ENCODE peak calls at places on chromosomes 3 and 15, in nine cellular contexts. Y is nephron progenitor cell; S is Daoy; N is NCI-H1048; O is HuH-7; X is stimulated activated CD8-positive, alpha-beta memory T cell treated with anti-CD3 and anti-CD28 coated beads, Interleukin-15, amount 100 ng/mL, for 4 hours; D is neural crest cell; B is stimulated activated CD4-positive, alpha-beta T cell treated with anti-CD3 and anti-CD28 coated beads, Interleukin-1b, Interleukin-23, amount 100 ng/mL, for 24 hours; I is T-helper 17 cell. Q is an unnamed sample.

GRCh38 chr15:50907866-50908208 is 646 bp upstream of the AP4E1 start:
- DNase-seq in Y (no peak), S (peak), N (no peak), O (peak), X (peak), D (no peak), B (no peak), I (peak), Q (no peak)

GRCh38 chr3:184710870-184711365 is 946 bp downstream of the MAGEF1 start:
- DNase-seq in Y (no peak), S (no peak), N (no peak), O (no peak), X (no peak), D (no peak), B (peak), I (no peak), Q (peak)

GRCh38 chr3:50588759-50589433 is 19.6 kb downstream of the HEMK1 start:
- DNase-seq in Y (no peak), S (no peak), N (no peak), O (no peak), X (no peak), D (no peak), B (no peak), I (no peak), Q (no peak)

GRCh38 chr3:138781012-138781470 is 53.7 kb downstream of the PIK3CB start:
- DNase-seq in Y (no peak), S (peak), N (no peak), O (no peak), X (no peak), D (no peak), B (no peak), I (no peak), Q (no peak)

GRCh38 chr3:16906679-16907078 is 21.9 kb downstream of the PLCL2 start:
- DNase-seq in Y (no peak), S (peak), N (no peak), O (peak), X (no peak), D (no peak), B (no peak), I (no peak), Q (no peak)

GRCh38 chr15:79816565-79816964 is 80.2 kb downstream of the MTHFS start:
- DNase-seq in Y (no peak), S (no peak), N (no peak), O (no peak), X (no peak), D (no peak), B (no peak), I (no peak), Q (no peak)

GRCh38 chr3:23485922-23486321 is 282.8 kb downstream of the UBE2E2 start:
- DNase-seq in Y (no peak), S (no peak), N (no peak), O (no peak), X (no peak), D (no peak), B (no peak), I (no peak), Q (no peak)

GRCh38 chr3:54476876-54477275 is 354.5 kb downstream of the CACNA2D3 start:
- DNase-seq in Y (no peak), S (no peak), N (no peak), O (no peak), X (no peak), D (no peak), B (no peak), I (no peak), Q (no peak)

GRCh38 chr3:170483485-170484262 is 65.0 kb downstream of the CLDN11 start:
- DNase-seq in Y (no peak), S (no peak), N (no peak), O (peak), X (no peak), D (no peak), B (no peak), I (no peak), Q (no peak)

GRCh38 chr15:68414591-68414990 is 17.4 kb downstream of the ITGA11 start:
- DNase-seq in Y (no peak), S (no peak), N (no peak), O (no peak), X (no peak), D (no peak), B (no peak), I (no peak), Q (no peak)

GRCh38 chr15:101478701-101479341 is 10.7 kb downstream of the PCSK6 start:
- DNase-seq in Y (no peak), S (no peak), N (no peak), O (no peak), X (no peak), D (no peak), B (no peak), I (no peak), Q (no peak)

GRCh38 chr3:190017575-190018288 is 103.0 kb downstream of the P3H2 start:
- DNase-seq in Y (no peak), S (peak), N (no peak), O (no peak), X (no peak), D (no peak), B (no peak), I (no peak), Q (no peak)

GRCh38 chr3:81749285-81749684 is 12.2 kb downstream of the GBE1 start:
- DNase-seq in Y (no peak), S (peak), N (no peak), O (no peak), X (no peak), D (no peak), B (no peak), I (no peak), Q (no peak)

GRCh38 chr15:40471778-40472130 is 970 bp downstream of the CHST14 start:
- DNase-seq in Y (peak), S (peak), N (no peak), O (peak), X (no peak), D (no peak), B (no peak), I (no peak), Q (no peak)

GRCh38 chr3:36944641-36945270 is at the start of gene TRANK1:
- DNase-seq in Y (no peak), S (peak), N (no peak), O (no peak), X (peak), D (peak), B (peak), I (peak), Q (peak)